ENCODE peak calls at places on chromosomes 6 and 20, in four cellular contexts. U, X, K and W are unnamed samples.

GRCh38 chr6:63553208-63553607 is 19.1 kb upstream of the LOC128125822 start:
- DNase-seq in U (no peak), X (no peak), K (no peak), W (no peak)

GRCh38 chr6:35497571-35498406 is 910 bp upstream of the TEAD3 start:
- DNase-seq in U (peak; percentile 65), X (peak; percentile 89), K (peak; percentile 42), W (no peak)

GRCh38 chr20:38337561-38338140 is 8.6 kb upstream of the LBP start:
- DNase-seq in U (no peak), X (no peak), K (no peak), W (peak; percentile 75)

GRCh38 chr6:103893082-103893481 is 966.6 kb downstream of the HACE1 start:
- DNase-seq in U (no peak), X (no peak), K (peak; percentile 14), W (peak; percentile 54)

GRCh38 chr20:23293689-23294088 is 56.9 kb upstream of the NXT1 start:
- DNase-seq in U (peak; percentile 41), X (no peak), K (no peak), W (no peak)

GRCh38 chr20:37907677-37908397 is 4.9 kb downstream of the VSTM2L start:
- DNase-seq in U (no peak), X (no peak), K (no peak), W (peak; percentile 67)

GRCh38 chr20:9886227-9886626 is 47.4 kb upstream of the PAK5 start:
- DNase-seq in U (no peak), X (no peak), K (no peak), W (no peak)

GRCh38 chr6:149451361-149452061 is 33.3 kb downstream of the ZC3H12D start:
- DNase-seq in U (peak; percentile 61), X (peak; percentile 46), K (no peak), W (no peak)

GRCh38 chr20:38725458-38725958 is 1.2 kb downstream of the SLC32A1 start:
- DNase-seq in U (no peak), X (no peak), K (no peak), W (no peak)

GRCh38 chr20:52172392-52173047 is 19.1 kb downstream of the ZFP64 start:
- DNase-seq in U (no peak), X (no peak), K (no peak), W (no peak)

GRCh38 chr20:35669221-35669620 is 4.5 kb upstream of the CPNE1 start:
- DNase-seq in U (no peak), X (no peak), K (no peak), W (no peak)

GRCh38 chr20:36441416-36441815 is 99.9 kb upstream of the MYL9 start:
- DNase-seq in U (no peak), X (no peak), K (no peak), W (no peak)

GRCh38 chr6:133973109-133973971 is 20.3 kb downstream of the TBPL1 start:
- DNase-seq in U (no peak), X (no peak), K (no peak), W (no peak)

GRCh38 chr6:137793805-137794508 is 73.1 kb upstream of the TNFAIP3 start:
- DNase-seq in U (no peak), X (no peak), K (no peak), W (no peak)

GRCh38 chr20:37239026-37239451 is 22.6 kb downstream of the GHRH start:
- DNase-seq in U (no peak), X (no peak), K (peak; percentile 12), W (peak; percentile 55)

GRCh38 chr6:34301408-34301807 is 52.6 kb upstream of the SMIM29 start:
- DNase-seq in U (peak; percentile 31), X (no peak), K (peak; percentile 54), W (no peak)

GRCh38 chr20:18839507-18840247 is 26.1 kb downstream of the SCP2D1 start:
- DNase-seq in U (no peak), X (no peak), K (no peak), W (no peak)

GRCh38 chr6:151387581-151387980 is 3.8 kb downstream of the ZBTB2 start:
- DNase-seq in U (no peak), X (no peak), K (no peak), W (no peak)

GRCh38 chr6:139852484-139853140 is 478.2 kb upstream of the CITED2 start:
- DNase-seq in U (no peak), X (no peak), K (no peak), W (no peak)

GRCh38 chr20:46606817-46607190 is 44.5 kb downstream of the SLC13A3 start:
- DNase-seq in U (no peak), X (no peak), K (no peak), W (no peak)

GRCh38 chr20:20413801-20414200 is 45.9 kb downstream of the INSM1 start:
- DNase-seq in U (no peak), X (no peak), K (no peak), W (no peak)

GRCh38 chr6:19697744-19698290 is 139.4 kb upstream of the ID4 start:
- DNase-seq in U (no peak), X (no peak), K (no peak), W (no peak)

GRCh38 chr20:40815156-40816038 is 126.4 kb upstream of the MAFB start:
- DNase-seq in U (no peak), X (no peak), K (no peak), W (no peak)

GRCh38 chr20:9130407-9130995 is 61.6 kb downstream of the PLCB4 start:
- DNase-seq in U (no peak), X (no peak), K (no peak), W (no peak)

GRCh38 chr6:131937219-131937618 is 14.0 kb downstream of the CCN2 start:
- DNase-seq in U (no peak), X (no peak), K (no peak), W (no peak)

GRCh38 chr6:144659202-144659731 is 374.1 kb downstream of the UTRN start:
- DNase-seq in U (no peak), X (peak; percentile 37), K (peak; percentile 31), W (peak; percentile 71)

GRCh38 chr6:111032493-111033140 is 50.8 kb downstream of the RPF2 start:
- DNase-seq in U (no peak), X (no peak), K (peak; percentile 17), W (no peak)

GRCh38 chr20:52236292-52236691 is 44.7 kb upstream of the ZFP64 start:
- DNase-seq in U (no peak), X (no peak), K (no peak), W (no peak)

GRCh38 chr6:166097914-166098522 is 69.6 kb downstream of the TBXT start:
- DNase-seq in U (peak; percentile 55), X (peak; percentile 88), K (peak; percentile 82), W (peak; percentile 81)

GRCh38 chr6:136520520-136520919 is 29.7 kb downstream of the MAP7 start:
- DNase-seq in U (no peak), X (no peak), K (no peak), W (no peak)

GRCh38 chr6:43242908-43243648 is at the start of gene TTBK1:
- DNase-seq in U (no peak), X (no peak), K (no peak), W (peak; percentile 42)

GRCh38 chr6:44737829-44738528 is 350.5 kb downstream of the CDC5L start:
- DNase-seq in U (no peak), X (no peak), K (no peak), W (no peak)

GRCh38 chr20:56463428-56463827 is 5.0 kb upstream of the RTF2 start:
- DNase-seq in U (no peak), X (no peak), K (no peak), W (no peak)

GRCh38 chr20:48175261-48175660 is 390.0 kb upstream of the SULF2 start:
- DNase-seq in U (no peak), X (no peak), K (no peak), W (no peak)

GRCh38 chr6:62283828-62284411 is 2.1 kb downstream of the KHDRBS2 start:
- DNase-seq in U (no peak), X (no peak), K (no peak), W (no peak)

GRCh38 chr6:113584767-113585166 is 272.4 kb upstream of the MARCKS start:
- DNase-seq in U (no peak), X (no peak), K (no peak), W (no peak)

GRCh38 chr6:135871296-135871695 is 19.8 kb downstream of the PDE7B start:
- DNase-seq in U (no peak), X (no peak), K (no peak), W (no peak)

GRCh38 chr6:161271343-161272019 is 2.4 kb downstream of the AGPAT4 start:
- DNase-seq in U (no peak), X (no peak), K (no peak), W (no peak)

GRCh38 chr20:32210206-32210605 is 2.5 kb downstream of the POFUT1 start:
- DNase-seq in U (no peak), X (no peak), K (no peak), W (no peak)

GRCh38 chr20:45340236-45340847 is 7.9 kb downstream of the SDC4 start:
- DNase-seq in U (no peak), X (no peak), K (peak; percentile 93), W (no peak)
- H3K4me1 ChIP-seq in U (peaks cover 22% of the 10 kb centered on the region), X (peaks cover 27% of the 10 kb centered on the region), K (peaks cover 100% of the 10 kb centered on the region), W (peaks cover 30% of the 10 kb centered on the region)

GRCh38 chr20:3865887-3866407 is 19.3 kb downstream of the MAVS start:
- DNase-seq in U (no peak), X (no peak), K (no peak), W (no peak)
- H3K36me3 ChIP-seq in U (peaks cover 62% of the 10 kb centered on the region), X (no peaks in the 10 kb centered on the region), K (peaks cover 16% of the 10 kb centered on the region), W (peaks cover 49% of the 10 kb centered on the region)

GRCh38 chr6:164107297-164107995 is 692.9 kb downstream of the QKI start:
- DNase-seq in U (no peak), X (no peak), K (no peak), W (no peak)
- TF ChIP-seq CTCF in U (no peak), X (no peak), K (no peak), W (no peak)

DNA sequence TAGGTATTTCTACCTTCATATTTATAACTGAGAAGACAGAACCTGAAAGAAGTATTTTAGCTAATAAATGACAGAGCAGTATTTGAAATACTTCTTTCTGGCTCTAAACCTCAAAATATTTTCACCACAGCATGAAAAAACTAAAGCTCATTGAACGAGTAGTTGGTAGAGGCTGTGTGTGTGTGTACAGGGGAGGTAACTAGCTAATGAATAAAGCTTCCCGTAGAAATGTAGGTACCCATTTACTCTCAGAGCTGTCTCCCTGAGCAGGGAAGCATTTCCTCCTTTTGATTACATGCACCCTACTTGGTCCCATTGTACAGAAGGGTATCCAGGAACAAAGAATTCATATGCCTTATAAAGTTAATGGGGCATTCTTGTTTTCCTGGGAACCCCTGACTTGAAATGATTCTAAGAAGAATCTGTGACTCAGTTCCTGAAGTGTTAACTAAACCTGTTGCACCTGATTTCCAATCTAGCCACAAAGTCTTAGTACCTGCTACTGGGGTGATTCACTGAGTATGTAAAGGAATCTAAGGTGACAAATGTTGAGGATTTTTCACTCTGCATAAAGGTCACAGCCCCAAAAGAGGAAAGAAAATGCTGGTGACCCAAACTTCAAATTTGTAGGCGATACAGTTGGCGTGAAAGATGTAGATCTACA is 12.5 kb downstream of the CRYBG1 start:
- DNase-seq in U (no peak), X (no peak), K (no peak), W (no peak)
- H3K4me1 ChIP-seq in U (no peaks in the 10 kb centered on the region), X (no peaks in the 10 kb centered on the region), K (peaks cover 6% of the 10 kb centered on the region), W (no peaks in the 10 kb centered on the region)

GRCh38 chr20:2804041-2804828 is 3.8 kb upstream of the CPXM1 start:
- DNase-seq in U (no peak), X (no peak), K (no peak), W (no peak)
- H3K36me3 ChIP-seq in U (no peaks in the 10 kb centered on the region), X (no peaks in the 10 kb centered on the region), K (no peaks in the 10 kb centered on the region), W (no peaks in the 10 kb centered on the region)

GRCh38 chr20:14790771-14791517 is 453.5 kb upstream of the FLRT3 start:
- DNase-seq in U (no peak), X (no peak), K (peak; percentile 29), W (no peak)

GRCh38 chr20:14792915-14793314 is 455.5 kb upstream of the FLRT3 start:
- DNase-seq in U (no peak), X (no peak), K (no peak), W (no peak)
- TF ChIP-seq CTCF in U (no peak), X (no peak), K (no peak), W (no peak)